ENCODE peak calls at places on chromosomes 4 and X, in four cellular contexts. K is IMR-90, T is K562, D is GM12878. O is an unnamed sample.

GRCh38 chr4:181848357-181848756 is 394.8 kb upstream of the TENM3 start:
- DNase-seq in K (no peak), T (no peak), D (no peak), O (no peak)

GRCh38 chr4:973431-974397 is at the start of gene DGKQ:
- DNase-seq in K (peak), T (peak), D (no peak), O (peak)

GRCh38 chrX:153922932-153923857 is 2.9 kb downstream of the ARHGAP4 start:
- DNase-seq in K (peak), T (no peak), D (no peak), O (peak)

GRCh38 chrX:25726539-25726938 is 411.6 kb upstream of the MAGEB18 start:
- DNase-seq in K (no peak), T (no peak), D (no peak), O (no peak)

GRCh38 chr4:10670346-10670745 is 14.2 kb downstream of the CLNK start:
- DNase-seq in K (no peak), T (no peak), D (no peak), O (no peak)

GRCh38 chr4:156970501-156971167 is 965 bp downstream of the PDGFC start:
- DNase-seq in K (peak), T (no peak), D (no peak), O (peak)

GRCh38 chr4:143234153-143234552 is 49.4 kb downstream of the USP38 start:
- DNase-seq in K (peak), T (no peak), D (no peak), O (no peak)

GRCh38 chrX:69674891-69675290 is 59.0 kb downstream of the EDA start:
- DNase-seq in K (no peak), T (no peak), D (no peak), O (no peak)

GRCh38 chrX:74525116-74525515 is 89.3 kb downstream of the RLIM start:
- DNase-seq in K (peak), T (no peak), D (no peak), O (no peak)

GRCh38 chr4:85210353-85210752 is 243.9 kb upstream of the WDFY3 start:
- DNase-seq in K (no peak), T (no peak), D (no peak), O (no peak)
- TF ChIP-seq ELK1 in K (no peak), T (no peak), D (no peak), O (no peak)

GRCh38 chr4:73918058-73918457 is 48.9 kb downstream of the CXCL1 start:
- DNase-seq in K (no peak), T (no peak), D (no peak), O (no peak)

GRCh38 chr4:73914071-73914470 is 44.9 kb downstream of the CXCL1 start:
- DNase-seq in K (no peak), T (peak), D (no peak), O (no peak)

GRCh38 chr4:73919691-73920090 is 50.5 kb downstream of the CXCL1 start:
- DNase-seq in K (peak), T (no peak), D (no peak), O (no peak)

GRCh38 chr4:73916172-73916925 is 47.2 kb downstream of the CXCL1 start:
- DNase-seq in K (no peak), T (no peak), D (no peak), O (no peak)

GRCh38 chr4:73917081-73917501 is 47.9 kb downstream of the CXCL1 start:
- DNase-seq in K (peak), T (no peak), D (no peak), O (peak)
- TF ChIP-seq ELK1 in K (no peak), T (no peak), D (no peak), O (no peak)

GRCh38 chrX:112211459-112211858 is 128.9 kb upstream of the TRPC5 start:
- DNase-seq in K (peak), T (no peak), D (peak), O (no peak)
- TF ChIP-seq ELK1 in K (no peak), T (no peak), D (no peak), O (no peak)

DNA sequence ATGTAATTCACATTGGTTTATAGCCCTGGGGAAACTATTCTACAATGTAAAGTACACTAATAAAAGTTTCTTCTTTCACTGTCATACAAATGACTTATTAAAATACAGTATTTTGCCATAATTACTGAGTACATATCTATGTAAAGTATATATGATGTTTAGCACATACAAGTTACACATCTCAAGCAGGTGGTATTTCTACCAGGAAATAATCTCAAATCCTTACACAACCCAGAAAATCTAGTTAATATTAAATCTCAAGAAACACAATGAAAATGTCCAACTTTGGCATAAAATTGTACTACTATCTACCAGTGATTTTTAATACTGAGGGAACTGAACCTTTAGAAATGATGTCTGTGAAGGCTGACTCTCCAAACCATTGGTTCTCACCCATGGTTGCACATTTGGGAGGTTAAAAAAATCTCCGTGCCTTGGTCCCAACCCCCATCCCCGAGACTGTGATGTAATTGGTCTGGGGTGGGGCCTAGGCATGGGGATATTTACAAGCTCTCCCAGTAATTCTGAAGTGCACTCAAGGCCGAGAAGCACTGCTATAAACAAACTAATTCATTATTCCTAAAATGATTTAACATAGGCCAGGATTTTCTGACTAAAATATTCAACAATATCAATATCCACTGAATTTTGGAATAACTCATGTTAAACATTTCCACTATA is 27.6 kb downstream of the MAP3K15 start:
- DNase-seq in K (no peak), T (no peak), D (no peak), O (peak)
- TF ChIP-seq ELK1 in K (no peak), T (no peak), D (no peak), O (no peak)

GRCh38 chrX:119756926-119757635 is 1.3 kb upstream of the SOWAHD start:
- DNase-seq in K (no peak), T (no peak), D (no peak), O (no peak)

GRCh38 chrX:119757979-119758681 is at the start of gene SOWAHD:
- DNase-seq in K (no peak), T (peak), D (no peak), O (peak)

GRCh38 chrX:119757646-119757978 is 776 bp upstream of the SOWAHD start:
- DNase-seq in K (no peak), T (no peak), D (no peak), O (no peak)

GRCh38 chrX:119753639-119754257 is 4.6 kb upstream of the SOWAHD start:
- DNase-seq in K (peak), T (peak), D (no peak), O (peak)

GRCh38 chrX:119755981-119756533 is 2.3 kb upstream of the SOWAHD start:
- DNase-seq in K (peak), T (no peak), D (peak), O (no peak)
- TF ChIP-seq ELK1 in K (no peak), T (no peak), D (peak), O (no peak)

DNA sequence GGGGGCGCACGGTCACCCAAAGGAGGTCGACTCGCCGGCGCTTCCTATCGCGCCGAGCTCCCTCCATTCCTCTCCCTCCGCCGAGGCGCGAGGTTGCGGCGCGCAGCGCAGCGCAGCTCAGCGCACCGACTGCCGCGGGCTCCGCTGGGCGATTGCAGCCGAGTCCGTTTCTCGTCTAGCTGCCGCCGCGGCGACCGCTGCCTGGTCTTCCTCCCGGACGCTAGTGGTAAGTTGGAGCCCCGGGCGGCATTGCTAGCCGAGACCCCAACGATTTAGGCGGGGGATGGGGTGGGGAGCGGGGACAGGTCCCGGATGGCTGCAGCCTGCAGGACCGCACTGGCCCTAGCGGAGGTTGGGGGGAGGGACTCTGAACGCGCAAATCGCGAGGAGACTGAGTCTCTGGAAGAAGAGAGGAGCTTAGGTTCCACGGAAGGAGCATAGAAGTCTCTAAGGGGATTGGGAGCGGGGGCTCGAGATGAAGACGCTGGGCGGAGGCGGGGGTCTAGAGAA is 603 bp downstream of the HTR2C start:
- DNase-seq in K (no peak), T (no peak), D (no peak), O (no peak)
- TF ChIP-seq ELK1 in K (no peak), T (no peak), D (no peak), O (no peak)

GRCh38 chr4:79241846-79242245 is 84.0 kb downstream of the NAA11 start:
- DNase-seq in K (peak), T (no peak), D (no peak), O (no peak)
- TF ChIP-seq ELK1 in K (no peak), T (no peak), D (no peak), O (no peak)

GRCh38 chr4:98685225-98686045 is 27.0 kb upstream of the TSPAN5 start:
- DNase-seq in K (no peak), T (no peak), D (no peak), O (no peak)
- TF ChIP-seq ELK1 in K (no peak), T (no peak), D (no peak), O (no peak)